ENCODE peak calls at places on chromosomes 5 and 9, in six cellular contexts. M is GM12878, O is H1, I is HepG2, G is K562, X is GM12891. U is an unnamed sample.

GRCh38 chr5:2029206-2029605 is 146.5 kb upstream of the IRX4 start:
- DNase-seq in M (no peak), O (peak), I (no peak), G (no peak), X (no peak), U (no peak)

GRCh38 chr9:101485873-101486692 is 47.6 kb upstream of the RNF20 start:
- DNase-seq in M (no peak), O (peak), I (no peak), G (peak), X (no peak), U (no peak)

GRCh38 chr5:155905359-155905758 is 421.6 kb upstream of the SGCD start:
- DNase-seq in M (no peak), O (no peak), I (no peak), G (no peak), X (no peak), U (no peak)

GRCh38 chr9:93321220-93321610 is 130.3 kb upstream of the FAM120A start:
- DNase-seq in M (no peak), O (no peak), I (no peak), G (no peak), X (no peak), U (peak)

GRCh38 chr5:108371263-108371662 is 10.6 kb downstream of the FBXL17 start:
- DNase-seq in M (no peak), O (no peak), I (no peak), G (no peak), X (no peak), U (no peak)

GRCh38 chr5:14577079-14577725 is 4.4 kb upstream of the OTULINL start:
- DNase-seq in M (no peak), O (peak), I (no peak), G (no peak), X (no peak), U (no peak)

GRCh38 chr5:36156124-36156601 is 4.3 kb downstream of the SKP2 start:
- DNase-seq in M (no peak), O (no peak), I (no peak), G (no peak), X (no peak), U (no peak)

GRCh38 chr9:4489919-4490704 is at the start of gene SLC1A1:
- DNase-seq in M (peak), O (peak), I (no peak), G (no peak), X (peak), U (peak)

GRCh38 chr5:110851357-110851756 is 112.5 kb downstream of the SLC25A46 start:
- DNase-seq in M (no peak), O (no peak), I (no peak), G (no peak), X (no peak), U (no peak)

GRCh38 chr5:173228639-173229380 is 6.2 kb downstream of the NKX2-5 start:
- DNase-seq in M (no peak), O (no peak), I (no peak), G (no peak), X (no peak), U (no peak)

GRCh38 chr5:52427615-52428014 is 360.1 kb upstream of the ITGA1 start:
- DNase-seq in M (no peak), O (no peak), I (no peak), G (no peak), X (no peak), U (no peak)

DNA sequence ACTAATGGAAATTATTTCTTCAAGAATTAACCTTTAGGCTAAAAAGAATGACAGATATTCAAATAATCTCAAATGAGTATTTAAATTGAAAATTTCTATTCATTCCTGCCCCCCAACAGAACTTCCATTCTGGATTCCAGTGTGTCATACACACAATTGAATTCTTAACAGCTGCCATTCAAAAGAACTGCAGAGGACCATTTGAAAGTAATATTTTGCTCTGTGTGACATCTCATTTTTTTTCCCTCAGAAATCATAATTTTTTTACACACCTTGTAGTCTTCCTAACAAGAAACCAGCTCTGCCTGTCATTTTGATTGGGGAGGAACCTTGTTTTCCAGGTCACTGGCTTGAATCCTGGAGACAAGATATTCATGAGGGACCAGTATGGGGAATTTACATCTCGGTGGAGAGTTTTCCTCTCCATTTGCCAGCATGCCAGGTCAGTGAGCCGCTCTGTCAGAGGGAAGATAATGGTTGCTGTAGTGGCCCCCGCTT is 358.7 kb upstream of the ITGA1 start:
- DNase-seq in M (no peak), O (no peak), I (no peak), G (no peak), X (no peak), U (no peak)
- TF ChIP-seq POLR2AphosphoS5 in M (no peak), O (no peak), I (no peak), G (no peak), X (no peak), U (no peak)

GRCh38 chr5:126527892-126528291 is 67.1 kb downstream of the ALDH7A1 start:
- DNase-seq in M (no peak), O (no peak), I (no peak), G (no peak), X (no peak), U (no peak)

GRCh38 chr5:126526493-126526892 is 68.5 kb downstream of the ALDH7A1 start:
- DNase-seq in M (no peak), O (no peak), I (no peak), G (no peak), X (no peak), U (no peak)

GRCh38 chr5:126527158-126527557 is 67.9 kb downstream of the ALDH7A1 start:
- DNase-seq in M (no peak), O (peak), I (no peak), G (no peak), X (no peak), U (no peak)

GRCh38 chr5:126523818-126524522 is 71.0 kb downstream of the ALDH7A1 start:
- DNase-seq in M (no peak), O (peak), I (no peak), G (no peak), X (no peak), U (no peak)

GRCh38 chr5:126525630-126526245 is 69.3 kb downstream of the ALDH7A1 start:
- DNase-seq in M (no peak), O (peak), I (peak), G (no peak), X (no peak), U (no peak)
- TF ChIP-seq POLR2A in M (no peak), O (no peak), I (peak), G (peak), X (no peak), U (no peak)

GRCh38 chr9:76634356-76635054 is 129.7 kb upstream of the PCA3 start:
- DNase-seq in M (no peak), O (no peak), I (peak), G (peak), X (no peak), U (no peak)
- TF ChIP-seq TAF1 in M (no peak), O (no peak), I (no peak), G (no peak), X (no peak), U (no peak)

DNA sequence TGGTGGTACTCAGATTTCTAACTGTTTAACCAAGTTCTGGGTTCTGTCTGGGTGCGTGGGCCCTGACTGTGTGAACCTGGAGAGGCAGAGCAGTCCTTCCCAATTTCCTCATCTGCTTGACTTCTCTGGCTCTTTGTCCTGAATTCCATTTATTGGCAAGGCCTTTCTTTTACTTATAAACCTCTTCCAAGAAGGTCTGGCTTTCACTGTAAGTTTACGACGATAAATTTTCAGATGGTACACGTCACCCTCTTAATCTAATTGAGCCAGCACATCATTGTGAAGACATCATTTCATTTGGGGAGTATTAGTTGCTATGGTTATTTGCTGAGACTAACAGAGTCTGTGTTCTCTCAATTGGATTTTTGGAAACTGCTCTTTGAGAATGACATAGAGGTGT is 92.4 kb downstream of the ARHGAP26 start:
- DNase-seq in M (no peak), O (no peak), I (no peak), G (no peak), X (no peak), U (no peak)
- TF ChIP-seq POLR2AphosphoS5 in M (no peak), O (no peak), I (no peak), G (no peak), X (no peak), U (no peak)

DNA sequence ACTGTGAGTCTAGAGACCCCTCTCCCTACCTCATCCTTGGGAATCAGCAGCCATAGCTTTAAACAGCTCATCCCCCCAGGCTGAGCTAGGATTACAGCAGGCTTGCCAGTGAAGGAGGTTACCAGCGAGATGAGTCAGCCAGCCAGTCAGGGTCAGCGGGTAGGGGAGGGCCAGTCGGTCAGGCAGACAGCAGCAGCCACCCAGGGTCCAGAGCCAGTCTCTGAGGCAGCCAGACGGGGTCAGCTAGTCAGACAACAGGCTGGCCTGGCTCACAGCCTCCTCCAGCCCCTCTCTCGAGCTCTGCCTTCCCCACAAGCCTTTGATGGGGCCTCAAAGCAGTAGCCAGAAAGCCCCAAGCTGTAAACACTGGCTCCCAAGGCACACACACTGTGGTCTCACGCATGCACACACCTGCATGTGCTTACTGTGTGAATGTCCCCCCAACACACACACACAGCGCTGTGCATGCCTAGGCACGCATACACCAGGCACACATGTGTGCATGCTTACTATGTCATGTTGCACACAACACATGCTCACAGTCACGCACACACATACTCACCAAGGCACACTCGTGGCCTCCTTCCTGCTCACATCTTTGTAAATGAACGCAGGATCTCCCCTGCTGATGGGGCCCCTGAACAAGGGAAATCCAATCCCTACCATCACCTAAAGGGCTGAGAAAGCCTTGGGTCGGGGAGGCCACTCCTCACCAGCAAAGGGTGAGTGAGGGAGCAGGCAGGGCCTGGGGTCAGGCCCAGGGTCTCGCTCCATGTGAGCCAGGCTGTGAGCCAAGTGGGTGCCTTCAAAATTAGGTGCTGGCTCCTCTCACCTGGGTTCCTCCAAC is 28.2 kb upstream of the CPLX2 start:
- DNase-seq in M (no peak), O (no peak), I (peak), G (no peak), X (no peak), U (no peak)
- TF ChIP-seq POLR2A in M (no peak), O (no peak), I (no peak), G (no peak), X (no peak), U (no peak)

DNA sequence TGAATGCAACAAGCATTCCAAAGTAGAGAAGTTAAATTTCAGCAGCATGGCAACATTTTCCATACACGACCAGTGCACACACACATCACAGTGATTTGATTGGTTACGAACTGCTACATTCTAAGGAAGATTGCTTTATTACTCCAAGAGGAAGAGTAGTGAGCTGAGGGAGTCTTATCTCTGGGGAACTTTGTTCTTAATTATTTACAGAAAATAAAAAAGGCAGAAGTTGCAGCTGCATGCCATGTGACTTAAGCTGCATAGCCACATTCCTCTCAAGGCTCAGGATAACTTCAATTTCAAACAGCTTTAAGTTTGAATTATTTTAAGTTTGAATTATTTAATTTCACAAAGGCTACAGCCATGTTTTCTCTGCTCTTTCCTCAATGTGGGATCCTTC is 71.6 kb upstream of the HSPB3 start:
- DNase-seq in M (no peak), O (no peak), I (no peak), G (no peak), X (no peak), U (no peak)
- TF ChIP-seq TAF1 in M (no peak), O (no peak), I (no peak), G (no peak), X (no peak), U (no peak)

U was measured in GM12892.